ENCODE peak calls at places on chromosomes 7 and 10, in eight cellular contexts. Z is upper lobe of right lung, J is kidney epithelial cell, C is neural progenitor cell, P is fibroblast of lung, F is BJ, M is body of pancreas, Y is psoas muscle. W is an unnamed sample.

GRCh38 chr10:42984761-42985325 is 92.0 kb upstream of the RET start:
- DNase-seq in Z (no peak), J (no peak), C (no peak), P (no peak), F (no peak), M (no peak), Y (no peak), W (no peak)

GRCh38 chr7:129612112-129613015 is 844 bp downstream of the NRF1 start:
- DNase-seq in Z (peak), J (no peak), C (peak), P (peak), F (no peak), M (peak), Y (peak), W (peak)

GRCh38 chr10:24046060-24046459 is 162.9 kb upstream of the KIAA1217 start:
- DNase-seq in Z (no peak), J (no peak), C (no peak), P (no peak), F (no peak), M (no peak), Y (no peak), W (no peak)

GRCh38 chr10:90849956-90850749 is 7.7 kb downstream of the HTR7 start:
- DNase-seq in Z (no peak), J (no peak), C (no peak), P (peak), F (no peak), M (no peak), Y (no peak), W (peak)

GRCh38 chr10:48811917-48812316 is 127.2 kb downstream of the WDFY4 start:
- DNase-seq in Z (no peak), J (no peak), C (no peak), P (no peak), F (no peak), M (no peak), Y (no peak), W (no peak)

GRCh38 chr10:30639946-30640786 is 10.6 kb upstream of the LYZL2 start:
- DNase-seq in Z (no peak), J (peak), C (peak), P (peak), F (peak), M (no peak), Y (no peak), W (peak)

GRCh38 chr10:78756604-78757442 is 311.9 kb upstream of the ZMIZ1 start:
- DNase-seq in Z (peak), J (peak), C (peak), P (peak), F (peak), M (peak), Y (peak), W (peak)

GRCh38 chr7:91164948-91165845 is 99.0 kb upstream of the FZD1 start:
- DNase-seq in Z (no peak), J (peak), C (no peak), P (peak), F (peak), M (no peak), Y (no peak), W (peak)

GRCh38 chr7:116840256-116840655 is 22.1 kb upstream of the CAPZA2 start:
- DNase-seq in Z (no peak), J (no peak), C (no peak), P (no peak), F (no peak), M (no peak), Y (no peak), W (no peak)

GRCh38 chr7:17083392-17084165 is 201.8 kb upstream of the AGR3 start:
- DNase-seq in Z (no peak), J (no peak), C (no peak), P (no peak), F (no peak), M (no peak), Y (no peak), W (no peak)

GRCh38 chr7:97381815-97382214 is 264.3 kb downstream of the SDHAF3 start:
- DNase-seq in Z (no peak), J (no peak), C (no peak), P (no peak), F (no peak), M (no peak), Y (no peak), W (no peak)

GRCh38 chr7:80918406-80918805 is 445 bp downstream of the SEMA3C start:
- DNase-seq in Z (no peak), J (no peak), C (peak), P (no peak), F (no peak), M (no peak), Y (no peak), W (peak)

GRCh38 chr7:137882261-137882668 is 35.5 kb upstream of the DGKI start:
- DNase-seq in Z (no peak), J (peak), C (no peak), P (peak), F (peak), M (no peak), Y (peak), W (peak)

GRCh38 chr10:63668081-63668480 is 146.9 kb downstream of the REEP3 start:
- DNase-seq in Z (no peak), J (no peak), C (no peak), P (peak), F (no peak), M (no peak), Y (no peak), W (no peak)

GRCh38 chr10:132158810-132159209 is 27.9 kb upstream of the DPYSL4 start:
- DNase-seq in Z (no peak), J (no peak), C (no peak), P (no peak), F (no peak), M (no peak), Y (peak), W (no peak)

GRCh38 chr10:71437537-71438058 is 40.9 kb downstream of the CDH23 start:
- DNase-seq in Z (no peak), J (no peak), C (no peak), P (peak), F (no peak), M (no peak), Y (no peak), W (no peak)

GRCh38 chr7:70520604-70521003 is 611.3 kb upstream of the GALNT17 start:
- DNase-seq in Z (no peak), J (peak), C (no peak), P (no peak), F (no peak), M (no peak), Y (no peak), W (peak)

GRCh38 chr10:121553455-121553854 is 44.8 kb downstream of the FGFR2 start:
- DNase-seq in Z (no peak), J (peak), C (peak), P (no peak), F (no peak), M (no peak), Y (no peak), W (no peak)

DNA sequence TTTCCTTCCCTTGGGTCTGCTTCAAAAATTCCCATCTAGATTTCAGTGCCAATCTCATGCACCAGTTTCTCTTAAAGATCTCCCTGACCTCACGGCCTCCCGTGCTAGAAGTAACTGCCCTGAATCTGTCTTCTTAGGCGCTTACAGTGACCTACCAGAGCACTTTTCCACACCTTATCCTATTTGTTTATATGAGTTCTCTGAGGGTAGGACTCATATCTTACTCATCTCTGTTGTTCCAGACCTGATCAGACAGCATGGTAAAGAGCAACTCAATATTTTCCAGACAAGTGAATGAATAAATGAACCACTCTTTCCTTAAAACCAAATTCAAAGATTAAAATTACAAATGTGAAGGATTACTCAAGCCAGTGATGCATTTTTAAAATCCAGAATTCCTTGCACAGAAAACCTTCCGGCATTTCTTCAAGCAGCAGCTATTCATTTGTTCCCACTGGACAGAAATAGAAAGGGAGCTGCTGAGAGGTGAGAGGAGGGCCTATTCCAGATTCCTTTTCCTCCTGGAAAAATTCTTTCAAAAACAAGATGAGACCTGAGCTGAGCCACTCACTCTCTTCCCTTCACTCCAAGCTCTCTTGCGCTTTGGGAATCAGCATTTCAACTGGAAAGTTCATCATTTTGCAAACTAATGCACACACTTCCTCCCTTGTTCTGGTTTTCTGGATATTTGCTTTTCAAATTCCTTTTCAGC is 94.6 kb downstream of the ELMO1 start:
- DNase-seq in Z (no peak), J (no peak), C (no peak), P (no peak), F (no peak), M (no peak), Y (no peak), W (no peak)
- H3K4me3 ChIP-seq in Z (no peak), J (no peak), C (no peak), P (no peak), F (no peak), M (no peak), Y (no peak), W (no peak)

GRCh38 chr10:130160775-130161174 is 24.6 kb downstream of the GLRX3 start:
- DNase-seq in Z (no peak), J (no peak), C (no peak), P (peak), F (no peak), M (no peak), Y (no peak), W (peak)
- TF ChIP-seq CTCF in Z (no peak), J (no peak), C (peak), P (peak), F (peak), M (no peak), Y (no peak), W (peak)

GRCh38 chr7:149023662-149024061 is 4.6 kb downstream of the PDIA4 start:
- DNase-seq in Z (no peak), J (no peak), C (no peak), P (no peak), F (no peak), M (no peak), Y (no peak), W (no peak)
- H3K4me3 ChIP-seq in Z (no peak), J (no peak), C (no peak), P (no peak), F (no peak), M (no peak), Y (no peak), W (no peak)

GRCh38 chr7:57425969-57426628 is 23.9 kb upstream of the ZNF716 start:
- DNase-seq in Z (no peak), J (no peak), C (no peak), P (no peak), F (no peak), M (no peak), Y (no peak), W (no peak)
- TF ChIP-seq CTCF in Z (peak), J (no peak), C (no peak), P (peak), F (peak), M (no peak), Y (peak), W (peak)

DNA sequence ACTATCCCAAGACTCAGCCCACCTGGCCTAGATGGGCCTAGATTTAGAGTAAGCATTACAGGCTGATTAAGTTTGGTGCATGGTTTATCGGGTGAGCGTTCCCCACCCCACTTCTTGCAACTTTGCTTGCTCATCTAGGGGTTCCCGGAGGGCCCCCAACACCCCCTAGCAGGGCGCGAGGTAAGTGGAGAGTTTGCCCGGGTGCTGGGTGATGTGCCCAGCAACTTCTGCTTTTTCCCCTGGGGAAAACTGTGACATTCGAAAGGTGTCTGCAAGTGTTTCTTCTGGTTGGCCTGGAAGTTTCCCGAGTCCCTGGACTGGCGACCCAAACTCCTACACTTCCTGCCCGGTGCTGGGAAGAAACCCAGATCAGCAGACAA is 31.7 kb downstream of the SKIDA1 start:
- DNase-seq in Z (no peak), J (no peak), C (no peak), P (no peak), F (no peak), M (no peak), Y (no peak), W (no peak)
- H3K4me3 ChIP-seq in Z (peak), J (no peak), C (peak), P (peak), F (peak), M (no peak), Y (peak), W (no peak)

DNA sequence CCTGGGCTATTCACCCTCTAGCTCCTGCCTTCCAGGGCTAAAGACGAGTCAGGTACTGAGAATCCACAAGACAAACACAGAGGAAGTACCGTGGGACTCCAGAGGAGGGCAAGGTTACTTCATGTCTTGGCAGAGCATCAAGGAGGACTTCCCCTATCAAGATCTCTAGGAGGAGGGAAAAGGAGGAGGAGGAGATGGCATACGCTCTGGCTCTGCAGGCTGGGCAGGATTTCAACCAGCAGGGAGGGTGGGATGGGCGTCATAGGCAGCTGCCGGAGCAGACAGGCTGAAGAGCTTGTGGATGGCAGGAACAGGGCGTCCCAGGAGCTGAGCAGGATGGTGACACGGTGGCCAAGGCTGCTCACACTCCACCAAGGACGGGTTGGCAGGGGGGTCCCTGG is 21.3 kb downstream of the MDH2 start:
- DNase-seq in Z (peak), J (peak), C (peak), P (peak), F (no peak), M (no peak), Y (peak), W (peak)
- TF ChIP-seq CTCF in Z (peak), J (peak), C (peak), P (peak), F (peak), M (peak), Y (peak), W (peak)